ENCODE peak calls at places on chromosomes 11 and 22, in six cellular contexts. T, N, B, M, J and L are unnamed samples.

GRCh38 chr11:69312418-69313399 is 18.8 kb downstream of the MYEOV start:
- DNase-seq in T (no peak), N (no peak), B (no peak), M (peak; percentile 62), J (no peak), L (no peak)

GRCh38 chr11:31764766-31765165 is 46.4 kb downstream of the PAX6 start:
- DNase-seq in T (no peak), N (no peak), B (no peak), M (no peak), J (no peak), L (no peak)

GRCh38 chr22:17867160-17867785 is 93.0 kb upstream of the BID start:
- DNase-seq in T (no peak), N (no peak), B (peak; percentile 86), M (peak; percentile 84), J (peak; percentile 49), L (no peak)

GRCh38 chr22:24550028-24550901 is 4.7 kb downstream of the GUCD1 start:
- DNase-seq in T (no peak), N (peak; percentile 82), B (peak; percentile 69), M (no peak), J (no peak), L (no peak)

GRCh38 chr11:79430280-79430679 is 10.6 kb downstream of the TENM4 start:
- DNase-seq in T (no peak), N (no peak), B (no peak), M (no peak), J (no peak), L (no peak)

GRCh38 chr11:33900159-33900855 is 8.4 kb upstream of the LMO2 start:
- DNase-seq in T (no peak), N (no peak), B (no peak), M (no peak), J (no peak), L (no peak)

GRCh38 chr11:118067006-118067405 is 9.9 kb upstream of the TMPRSS4 start:
- DNase-seq in T (no peak), N (no peak), B (no peak), M (peak; percentile 55), J (no peak), L (no peak)

GRCh38 chr11:121721961-121722360 is 269.2 kb upstream of the SORL1-AS1 start:
- DNase-seq in T (no peak), N (no peak), B (no peak), M (peak; percentile 72), J (no peak), L (no peak)

GRCh38 chr11:70575396-70576060 is 177.2 kb downstream of the CTTN start:
- DNase-seq in T (no peak), N (no peak), B (no peak), M (peak; percentile 49), J (no peak), L (no peak)

GRCh38 chr22:39117585-39118191 is 20.6 kb downstream of the APOBEC3H start:
- DNase-seq in T (peak; percentile 20), N (peak; percentile 62), B (peak; percentile 81), M (peak; percentile 56), J (peak; percentile 30), L (peak; percentile 35)

GRCh38 chr11:60504219-60504618 is 11.0 kb upstream of the MS4A13 start:
- DNase-seq in T (no peak), N (no peak), B (peak; percentile 31), M (no peak), J (no peak), L (no peak)

GRCh38 chr11:34570584-34570983 is 50.3 kb upstream of the EHF start:
- DNase-seq in T (no peak), N (no peak), B (no peak), M (no peak), J (no peak), L (peak; percentile 26)

GRCh38 chr22:44620129-44620840 is 81.7 kb upstream of the PRR5 start:
- DNase-seq in T (peak; percentile 49), N (peak; percentile 75), B (peak; percentile 64), M (peak; percentile 76), J (peak; percentile 31), L (peak; percentile 54)

GRCh38 chr22:38347181-38347943 is 30.1 kb upstream of the CSNK1E start:
- DNase-seq in T (no peak), N (no peak), B (no peak), M (peak; percentile 55), J (no peak), L (no peak)

GRCh38 chr22:31343235-31344191 is 2.6 kb downstream of the PATZ1 start:
- DNase-seq in T (no peak), N (peak; percentile 80), B (peak; percentile 81), M (no peak), J (peak; percentile 16), L (no peak)

GRCh38 chr22:20591660-20592310 is 84.4 kb downstream of the MED15 start:
- DNase-seq in T (peak; percentile 71), N (no peak), B (no peak), M (no peak), J (peak; percentile 95), L (peak; percentile 56)

GRCh38 chr11:72624496-72625201 is 49.6 kb downstream of the PDE2A start:
- DNase-seq in T (no peak), N (no peak), B (no peak), M (peak; percentile 81), J (no peak), L (no peak)

GRCh38 chr22:36727927-36728488 is 24.5 kb upstream of the CACNG2 start:
- DNase-seq in T (no peak), N (no peak), B (no peak), M (peak; percentile 12), J (no peak), L (no peak)

GRCh38 chr11:132909016-132909606 is 623.2 kb downstream of the OPCML start:
- DNase-seq in T (no peak), N (no peak), B (no peak), M (no peak), J (no peak), L (no peak)

GRCh38 chr11:9004310-9004945 is 627 bp upstream of the NRIP3 start:
- DNase-seq in T (no peak), N (peak; percentile 32), B (peak; percentile 23), M (no peak), J (peak; percentile 17), L (no peak)

GRCh38 chr11:124026498-124026897 is at the start of gene OR10G8:
- DNase-seq in T (no peak), N (no peak), B (no peak), M (no peak), J (no peak), L (no peak)

GRCh38 chr11:120172054-120172881 is 34.4 kb upstream of the TRIM29 start:
- DNase-seq in T (peak; percentile 38), N (peak; percentile 87), B (peak; percentile 73), M (peak; percentile 87), J (peak; percentile 72), L (peak; percentile 40)
- TF ChIP-seq CTCF in T (peak; percentile 87), N (peak; percentile 80), B (peak; percentile 92), M (peak; percentile 73), J (peak; percentile 87), L (peak; percentile 78)

GRCh38 chr22:41912338-41913039 is 2.4 kb downstream of the SHISA8 start:
- DNase-seq in T (no peak), N (no peak), B (no peak), M (no peak), J (no peak), L (no peak)
- H3K4me3 ChIP-seq in T (no peak overlapping the region), N (no peak overlapping the region), B (no peak overlapping the region), M (no peak overlapping the region), J (no peak overlapping the region), L (no peak overlapping the region)

GRCh38 chr11:85697747-85698146 is 11.8 kb upstream of the CCDC89 start:
- DNase-seq in T (no peak), N (no peak), B (no peak), M (no peak), J (no peak), L (no peak)

GRCh38 chr11:85699957-85700741 is 14.2 kb upstream of the CCDC89 start:
- DNase-seq in T (no peak), N (no peak), B (no peak), M (no peak), J (no peak), L (no peak)

GRCh38 chr11:85698195-85698594 is 12.2 kb upstream of the CCDC89 start:
- DNase-seq in T (no peak), N (no peak), B (no peak), M (no peak), J (no peak), L (no peak)

DNA sequence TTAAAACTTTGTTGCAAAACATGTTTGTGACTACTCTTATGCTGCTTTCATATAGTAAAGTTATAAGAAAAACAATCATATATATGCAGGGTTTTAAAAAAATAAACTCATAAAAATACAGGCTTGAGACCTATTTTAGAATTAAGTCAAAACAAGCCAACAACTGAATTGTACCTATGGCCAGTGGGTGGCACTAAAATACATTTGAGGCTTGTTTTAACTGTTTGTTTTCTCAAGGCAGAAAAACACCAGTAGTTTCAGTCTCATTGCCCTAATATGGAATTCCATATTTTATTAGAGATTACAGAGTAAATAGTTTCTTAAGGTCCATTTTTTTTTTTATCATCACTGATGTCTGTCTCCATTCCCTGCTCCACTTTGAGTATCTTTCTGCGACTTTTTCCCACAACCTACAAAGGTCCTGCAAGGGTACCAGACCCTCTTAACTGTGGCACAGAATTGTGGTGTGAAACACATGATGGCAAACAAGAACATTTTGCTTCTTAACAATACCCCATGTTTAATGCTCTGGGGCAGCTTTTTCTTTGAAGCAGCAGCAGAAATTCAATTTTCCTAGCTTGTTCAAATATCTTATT is 8.5 kb upstream of the CCDC89 start:
- DNase-seq in T (peak; percentile 45), N (peak; percentile 63), B (no peak), M (no peak), J (no peak), L (peak; percentile 59)
- TF ChIP-seq CTCF in T (peak; percentile 57), N (peak; percentile 80), B (peak; percentile 39), M (no peak), J (no peak), L (peak; percentile 59)

GRCh38 chr11:129544691-129545090 is 169.0 kb downstream of the BARX2 start:
- DNase-seq in T (no peak), N (no peak), B (no peak), M (no peak), J (no peak), L (no peak)
- H3K4me3 ChIP-seq in T (no peak overlapping the region), N (no peak overlapping the region), B (no peak overlapping the region), M (no peak overlapping the region), J (no peak overlapping the region), L (no peak overlapping the region)

GRCh38 chr11:41660585-41660984 is 201.1 kb upstream of the LRRC4C start:
- DNase-seq in T (no peak), N (no peak), B (no peak), M (no peak), J (no peak), L (no peak)
- TF ChIP-seq CTCF in T (peak; percentile 17), N (no peak), B (no peak), M (no peak), J (no peak), L (no peak)

GRCh38 chr11:45333506-45333971 is 47.4 kb upstream of the SYT13 start:
- DNase-seq in T (peak; percentile 66), N (peak; percentile 47), B (peak; percentile 28), M (peak; percentile 85), J (peak; percentile 84), L (peak; percentile 43)
- H3K4me3 ChIP-seq in T (no peak overlapping the region), N (no peak overlapping the region), B (no peak overlapping the region), M (peak overlapping the region; percentile 26), J (no peak overlapping the region), L (no peak overlapping the region)